ENCODE peak calls at places on chromosomes 11 and 22, in nine cellular contexts. I, K, O, Q, H, Y, E, F and X are unnamed samples. For H3K36me3, the result is how much of the 10 kb centered on the place peaks cover.

GRCh38 chr22:38706885-38707180 is 1.1 kb downstream of the GTPBP1 start:
- DNase-seq in I (no peak), K (no peak), O (no peak), Q (no peak), H (no peak), Y (no peak), E (no peak), F (no peak), X (no peak)

GRCh38 chr11:119608781-119609180 is 120.2 kb downstream of the NECTIN1 start:
- DNase-seq in I (no peak), K (no peak), O (no peak), Q (no peak), H (no peak), Y (no peak), E (no peak), F (no peak), X (no peak)

GRCh38 chr11:17927643-17928343 is 85.1 kb downstream of the SERGEF start:
- DNase-seq in I (no peak), K (no peak), O (peak), Q (no peak), H (no peak), Y (no peak), E (no peak), F (no peak), X (no peak)

GRCh38 chr11:73003083-73003482 is 139.0 kb downstream of the FCHSD2 start:
- DNase-seq in I (no peak), K (no peak), O (no peak), Q (no peak), H (no peak), Y (no peak), E (no peak), F (no peak), X (no peak)

GRCh38 chr11:10528121-10528520 is 12.9 kb downstream of the RNF141 start:
- DNase-seq in I (no peak), K (no peak), O (no peak), Q (no peak), H (no peak), Y (no peak), E (no peak), F (no peak), X (no peak)

GRCh38 chr11:102399189-102399588 is 52.2 kb downstream of the BIRC2 start:
- DNase-seq in I (no peak), K (no peak), O (no peak), Q (no peak), H (no peak), Y (no peak), E (no peak), F (no peak), X (no peak)

GRCh38 chr11:102026975-102027374 is 20.3 kb upstream of the CFAP300 start:
- DNase-seq in I (no peak), K (no peak), O (no peak), Q (no peak), H (no peak), Y (no peak), E (no peak), F (no peak), X (no peak)

GRCh38 chr11:66617148-66617814 is 851 bp downstream of the RBM14 start:
- DNase-seq in I (no peak), K (peak), O (no peak), Q (no peak), H (peak), Y (no peak), E (no peak), F (no peak), X (peak)

GRCh38 chr11:11988099-11988651 is 20.3 kb downstream of the DKK3 start:
- DNase-seq in I (no peak), K (peak), O (no peak), Q (no peak), H (peak), Y (no peak), E (peak), F (no peak), X (peak)

GRCh38 chr11:2097998-2098690 is 41.0 kb downstream of the IGF2 start:
- DNase-seq in I (no peak), K (peak), O (no peak), Q (no peak), H (no peak), Y (no peak), E (no peak), F (no peak), X (peak)

GRCh38 chr11:124859171-124859570 is 6.1 kb upstream of the ROBO3 start:
- DNase-seq in I (no peak), K (no peak), O (no peak), Q (no peak), H (no peak), Y (no peak), E (no peak), F (no peak), X (no peak)

GRCh38 chr22:37274380-37274862 is 7.9 kb upstream of the CYTH4 start:
- DNase-seq in I (no peak), K (peak), O (no peak), Q (no peak), H (no peak), Y (no peak), E (no peak), F (no peak), X (peak)

GRCh38 chr11:102798012-102798746 is at the start of gene MMP1:
- DNase-seq in I (no peak), K (no peak), O (peak), Q (no peak), H (peak), Y (peak), E (no peak), F (no peak), X (no peak)

GRCh38 chr22:17407643-17408042 is 38.4 kb downstream of the CECR2 start:
- DNase-seq in I (no peak), K (no peak), O (no peak), Q (no peak), H (no peak), Y (no peak), E (no peak), F (no peak), X (no peak)

GRCh38 chr11:97722721-97723120 is 1298.0 kb upstream of the CNTN5 start:
- DNase-seq in I (no peak), K (no peak), O (no peak), Q (no peak), H (no peak), Y (no peak), E (peak), F (no peak), X (no peak)

GRCh38 chr11:32259641-32260081 is 168.8 kb downstream of the RCN1 start:
- DNase-seq in I (no peak), K (no peak), O (peak), Q (no peak), H (peak), Y (no peak), E (no peak), F (no peak), X (peak)

GRCh38 chr22:28358244-28358777 is 321.3 kb downstream of the TTC28 start:
- DNase-seq in I (no peak), K (no peak), O (no peak), Q (no peak), H (no peak), Y (no peak), E (no peak), F (no peak), X (no peak)

GRCh38 chr22:35043251-35043931 is 22.6 kb upstream of the ISX start:
- DNase-seq in I (no peak), K (no peak), O (no peak), Q (no peak), H (no peak), Y (no peak), E (peak), F (no peak), X (no peak)
- TF ChIP-seq CTCF in I (no peak), K (no peak), O (no peak), Q (no peak), H (peak), Y (peak), E (peak), F (peak), X (no peak)

DNA sequence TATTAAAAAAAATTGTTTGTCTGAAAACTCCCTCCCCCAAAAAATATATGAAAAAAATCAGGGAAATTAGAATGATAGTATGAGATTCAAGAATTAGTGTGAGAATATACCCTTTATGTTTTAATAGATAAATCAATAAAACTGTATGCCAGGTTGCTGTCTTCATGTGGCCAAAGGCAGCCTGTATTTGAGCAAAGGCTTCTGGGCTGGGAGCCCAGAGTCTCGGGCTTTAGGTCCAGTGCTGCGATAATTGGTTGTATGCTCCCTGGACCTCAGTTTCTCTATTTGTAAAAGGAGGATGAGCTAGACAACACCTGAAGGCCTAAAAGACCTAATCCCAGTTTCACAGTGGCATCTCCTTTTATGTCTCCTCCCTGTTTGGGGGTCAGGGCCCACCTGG is 29.8 kb downstream of the THOC5 start:
- DNase-seq in I (no peak), K (no peak), O (no peak), Q (no peak), H (no peak), Y (no peak), E (no peak), F (no peak), X (no peak)
- H3K36me3 ChIP-seq in I (under half), K (half or more), O (half or more), Q (under half), H (half or more), Y (half or more), E (half or more), F (half or more), X (half or more)

GRCh38 chr11:115471367-115471766 is 32.8 kb downstream of the CADM1 start:
- DNase-seq in I (no peak), K (no peak), O (no peak), Q (no peak), H (no peak), Y (no peak), E (no peak), F (no peak), X (no peak)
- H3K27ac ChIP-seq in I (no peak), K (no peak), O (no peak), Q (no peak), H (no peak), Y (no peak), E (no peak), F (no peak), X (no peak)

GRCh38 chr11:44760917-44761545 is 34.3 kb downstream of the TSPAN18 start:
- DNase-seq in I (peak), K (peak), O (peak), Q (peak), H (peak), Y (no peak), E (peak), F (peak), X (no peak)
- TF ChIP-seq CTCF in I (no peak), K (no peak), O (no peak), Q (peak), H (peak), Y (no peak), E (peak), F (peak), X (no peak)

GRCh38 chr11:19746081-19746480 is 33.4 kb downstream of the NAV2 start:
- DNase-seq in I (no peak), K (no peak), O (no peak), Q (no peak), H (no peak), Y (no peak), E (no peak), F (no peak), X (no peak)

GRCh38 chr11:19742595-19743292 is 30.1 kb downstream of the NAV2 start:
- DNase-seq in I (peak), K (peak), O (peak), Q (peak), H (peak), Y (peak), E (peak), F (peak), X (peak)

GRCh38 chr11:19743622-19744021 is 31.0 kb downstream of the NAV2 start:
- DNase-seq in I (no peak), K (no peak), O (no peak), Q (no peak), H (no peak), Y (no peak), E (no peak), F (no peak), X (no peak)

GRCh38 chr11:19740586-19740985 is 27.9 kb downstream of the NAV2 start:
- DNase-seq in I (no peak), K (no peak), O (no peak), Q (no peak), H (no peak), Y (no peak), E (no peak), F (no peak), X (no peak)

DNA sequence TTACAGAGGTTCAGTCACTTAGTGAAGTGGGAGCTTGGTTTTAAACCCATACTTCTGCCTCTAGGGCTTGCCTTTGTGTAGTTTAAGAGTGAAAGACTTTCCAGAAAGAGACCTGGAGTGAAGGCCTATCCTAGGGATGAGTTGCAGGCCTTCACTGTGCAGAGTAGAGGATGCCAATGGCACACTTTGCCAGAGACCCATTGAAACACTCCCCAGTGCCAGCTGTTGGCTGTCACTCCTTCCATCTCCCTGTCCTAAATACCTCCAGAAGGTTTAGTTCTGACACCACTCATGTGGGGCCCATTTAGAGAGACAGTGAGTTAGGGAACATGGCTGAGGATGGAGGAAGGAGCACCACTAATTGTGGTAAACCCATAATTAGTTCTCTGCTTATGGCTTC is 31.5 kb downstream of the NAV2 start:
- DNase-seq in I (no peak), K (no peak), O (no peak), Q (no peak), H (no peak), Y (no peak), E (no peak), F (no peak), X (no peak)
- H3K36me3 ChIP-seq in I (under half), K (under half), O (under half), Q (under half), H (under half), Y (under half), E (under half), F (under half), X (under half)

GRCh38 chr22:33480118-33480517 is 421.9 kb upstream of the SYN3 start:
- DNase-seq in I (no peak), K (no peak), O (no peak), Q (no peak), H (no peak), Y (no peak), E (no peak), F (no peak), X (no peak)
- H3K27ac ChIP-seq in I (no peak), K (no peak), O (no peak), Q (no peak), H (no peak), Y (no peak), E (no peak), F (no peak), X (no peak)

GRCh38 chr11:61509058-61510029 is 795 bp downstream of the LRRC10B start:
- DNase-seq in I (no peak), K (peak), O (peak), Q (no peak), H (peak), Y (peak), E (peak), F (peak), X (peak)
- TF ChIP-seq CTCF in I (no peak), K (peak), O (peak), Q (peak), H (peak), Y (peak), E (peak), F (peak), X (peak)

GRCh38 chr11:70703141-70704052 is 305.1 kb downstream of the CTTN start:
- DNase-seq in I (no peak), K (no peak), O (no peak), Q (no peak), H (no peak), Y (peak), E (peak), F (no peak), X (peak)

GRCh38 chr11:70705097-70705496 is 306.8 kb downstream of the CTTN start:
- DNase-seq in I (no peak), K (no peak), O (no peak), Q (no peak), H (no peak), Y (no peak), E (no peak), F (no peak), X (no peak)

GRCh38 chr11:70709596-70709995 is 311.3 kb downstream of the CTTN start:
- DNase-seq in I (no peak), K (no peak), O (no peak), Q (no peak), H (no peak), Y (no peak), E (no peak), F (no peak), X (peak)

GRCh38 chr11:70707821-70708220 is 309.5 kb downstream of the CTTN start:
- DNase-seq in I (no peak), K (no peak), O (no peak), Q (no peak), H (no peak), Y (peak), E (no peak), F (no peak), X (peak)

GRCh38 chr11:70705930-70706329 is 307.6 kb downstream of the CTTN start:
- DNase-seq in I (no peak), K (no peak), O (no peak), Q (no peak), H (no peak), Y (no peak), E (peak), F (no peak), X (no peak)
- H3K36me3 ChIP-seq in I (under half), K (under half), O (under half), Q (under half), H (under half), Y (under half), E (under half), F (under half), X (under half)